ENCODE peak calls at places on chromosomes 5 and 9, in six cellular contexts. Z is stimulated activated CD8-positive, alpha-beta memory T cell treated with anti-CD3 and anti-CD28 coated beads, Interleukin-2, amount 100 ng/mL, for 1 hour; M is WTC11; U is iPS DF 6.9; W is posterior vena cava; P is SK-MEL-5. O is an unnamed sample.

GRCh38 chr5:57447656-57448055 is 35.0 kb downstream of the ACTBL2 start:
- DNase-seq in Z (no peak), M (no peak), U (no peak), W (no peak), P (no peak), O (no peak)

GRCh38 chr9:109802491-109802890 is 22.5 kb downstream of the PALM2AKAP2 start:
- DNase-seq in Z (no peak), M (no peak), U (no peak), W (no peak), P (no peak), O (no peak)

GRCh38 chr9:133848471-133848870 is 110.3 kb upstream of the SARDH start:
- DNase-seq in Z (no peak), M (no peak), U (no peak), W (no peak), P (no peak), O (no peak)

GRCh38 chr5:177332031-177332895 is 19.2 kb downstream of the LMAN2 start:
- DNase-seq in Z (no peak), M (no peak), U (no peak), W (peak; percentile 73), P (no peak), O (no peak)

GRCh38 chr9:21974230-21974541 is 20.0 kb downstream of the CDKN2A start:
- DNase-seq in Z (no peak), M (no peak), U (no peak), W (no peak), P (no peak), O (no peak)

GRCh38 chr5:131999991-132000490 is 11.4 kb downstream of the ACSL6 start:
- DNase-seq in Z (no peak), M (no peak), U (no peak), W (peak; percentile 41), P (no peak), O (no peak)

GRCh38 chr9:96176901-96177718 is 124.9 kb downstream of the HSD17B3 start:
- DNase-seq in Z (no peak), M (peak; percentile 33), U (no peak), W (no peak), P (no peak), O (peak; percentile 55)

GRCh38 chr9:111038336-111039202 is at the start of gene LPAR1:
- DNase-seq in Z (no peak), M (peak; percentile 68), U (no peak), W (peak; percentile 91), P (no peak), O (peak; percentile 69)

GRCh38 chr5:135460246-135461033 is 8.3 kb upstream of the TIFAB start:
- DNase-seq in Z (no peak), M (no peak), U (no peak), W (peak; percentile 58), P (no peak), O (no peak)

GRCh38 chr5:103834216-103834615 is 271.6 kb upstream of the NUDT12 start:
- DNase-seq in Z (no peak), M (no peak), U (no peak), W (no peak), P (no peak), O (no peak)

GRCh38 chr9:135332979-135333748 is 146.4 kb upstream of the PPP1R26 start:
- DNase-seq in Z (no peak), M (peak; percentile 7), U (no peak), W (no peak), P (no peak), O (no peak)

GRCh38 chr5:103624748-103625147 is 62.2 kb upstream of the NUDT12 start:
- DNase-seq in Z (no peak), M (no peak), U (no peak), W (no peak), P (no peak), O (no peak)

GRCh38 chr5:131460867-131461572 is 174.0 kb downstream of the RAPGEF6 start:
- DNase-seq in Z (no peak), M (no peak), U (no peak), W (no peak), P (no peak), O (no peak)

GRCh38 chr5:69415584-69415958 is 655 bp downstream of the MARVELD2 start:
- DNase-seq in Z (no peak), M (peak; percentile 36), U (no peak), W (no peak), P (no peak), O (no peak)

GRCh38 chr5:53164478-53165165 is 55.1 kb upstream of the MOCS2 start:
- DNase-seq in Z (no peak), M (no peak), U (no peak), W (no peak), P (no peak), O (no peak)

GRCh38 chr5:13976223-13976622 is 31.7 kb upstream of the DNAH5 start:
- DNase-seq in Z (no peak), M (no peak), U (no peak), W (no peak), P (no peak), O (no peak)

GRCh38 chr9:106616026-106616425 is 246.9 kb upstream of the ZNF462 start:
- DNase-seq in Z (no peak), M (no peak), U (no peak), W (no peak), P (no peak), O (no peak)

GRCh38 chr5:177468329-177469058 is 4.9 kb downstream of the DBN1 start:
- DNase-seq in Z (no peak), M (no peak), U (no peak), W (no peak), P (no peak), O (no peak)

GRCh38 chr5:32600057-32600622 is 14.8 kb downstream of the SUB1 start:
- DNase-seq in Z (no peak), M (no peak), U (no peak), W (no peak), P (no peak), O (no peak)

GRCh38 chr5:178642351-178642909 is 15.6 kb upstream of the CLK4 start:
- DNase-seq in Z (no peak), M (no peak), U (no peak), W (no peak), P (peak; percentile 60), O (peak; percentile 40)

GRCh38 chr5:147763791-147764525 is 18.6 kb downstream of the JAKMIP2 start:
- DNase-seq in Z (no peak), M (no peak), U (no peak), W (no peak), P (peak; percentile 40), O (no peak)

GRCh38 chr5:56339732-56340131 is 106.6 kb upstream of the ANKRD55 start:
- DNase-seq in Z (no peak), M (no peak), U (no peak), W (no peak), P (no peak), O (no peak)

GRCh38 chr9:123338710-123339665 is 17.0 kb upstream of the CRB2 start:
- DNase-seq in Z (peak; percentile 29), M (no peak), U (no peak), W (no peak), P (no peak), O (no peak)

GRCh38 chr9:114350636-114351396 is 21.1 kb downstream of the ORM2 start:
- DNase-seq in Z (no peak), M (no peak), U (no peak), W (no peak), P (no peak), O (no peak)

GRCh38 chr9:97307091-97307490 is 368 bp upstream of the CCDC180 start:
- DNase-seq in Z (no peak), M (peak; percentile 99), U (peak; percentile 64), W (peak; percentile 95), P (no peak), O (peak; percentile 75)

GRCh38 chr9:132372177-132373095 is 17.6 kb upstream of the SETX start:
- DNase-seq in Z (no peak), M (no peak), U (no peak), W (no peak), P (peak; percentile 53), O (peak; percentile 18)

GRCh38 chr5:138965631-138966030 is 90.5 kb upstream of the LRRTM2 start:
- DNase-seq in Z (no peak), M (no peak), U (no peak), W (peak; percentile 16), P (no peak), O (no peak)

GRCh38 chr5:3389471-3390026 is 206.1 kb upstream of the IRX1 start:
- DNase-seq in Z (no peak), M (no peak), U (no peak), W (no peak), P (no peak), O (peak; percentile 29)

GRCh38 chr5:15520856-15521255 is 20.9 kb downstream of the FBXL7 start:
- DNase-seq in Z (no peak), M (no peak), U (no peak), W (no peak), P (no peak), O (no peak)

GRCh38 chr9:86040281-86041155 is 58.8 kb downstream of the GOLM1 start:
- DNase-seq in Z (no peak), M (no peak), U (no peak), W (no peak), P (no peak), O (no peak)

GRCh38 chr9:122562134-122562760 is 9.3 kb downstream of the OR1N2 start:
- DNase-seq in Z (no peak), M (peak; percentile 33), U (no peak), W (no peak), P (no peak), O (no peak)

GRCh38 chr5:124444147-124444775 is 302.2 kb downstream of the ZNF608 start:
- DNase-seq in Z (no peak), M (no peak), U (no peak), W (no peak), P (no peak), O (no peak)